ENCODE peak calls at places on chromosome 2, in eight cellular contexts. I is heart left ventricle, W is Peyer's patch, A is thyroid gland, T is HCT116, V is IMR-90, F is prostate gland, U is GM12878. Z is an unnamed sample.

GRCh38 chr2:99559075-99559662 is 69.4 kb upstream of the REV1 start:
- DNase-seq in I (peak; percentile 87), T (peak; percentile 56), F (peak; percentile 78), W (peak; percentile 89), U (no peak), V (peak; percentile 67), A (peak; percentile 81), Z (peak; percentile 66)

GRCh38 chr2:33242845-33243244 is 233.6 kb upstream of the RASGRP3 start:
- DNase-seq in V (peak; percentile 90), U (no peak), I (no peak), T (no peak), W (no peak), A (no peak), F (no peak), Z (no peak)

GRCh38 chr2:101473911-101474751 is 781 bp downstream of the RFX8 start:
- DNase-seq in W (peak; percentile 52), I (peak; percentile 68), A (peak; percentile 29), F (no peak), V (peak; percentile 45), U (no peak), T (no peak), Z (no peak)

GRCh38 chr2:241788572-241788971 is 11.9 kb downstream of the GAL3ST2 start:
- DNase-seq in V (no peak), F (no peak), W (no peak), U (peak; percentile 74), T (peak; percentile 31), A (no peak), I (no peak), Z (no peak)

GRCh38 chr2:226215902-226216503 is 583.6 kb downstream of the IRS1 start:
- DNase-seq in T (peak; percentile 77), U (no peak), F (peak; percentile 57), A (peak; percentile 75), I (peak; percentile 35), W (peak; percentile 52), V (peak; percentile 54), Z (peak; percentile 15)

GRCh38 chr2:8096484-8096883 is 585.4 kb upstream of the ID2 start:
- DNase-seq in W (no peak), U (no peak), V (no peak), I (no peak), F (no peak), A (no peak), T (no peak), Z (no peak)

GRCh38 chr2:46144133-46144800 is 152.9 kb upstream of the EPAS1 start:
- DNase-seq in I (no peak), T (no peak), F (no peak), A (no peak), U (no peak), V (no peak), W (no peak), Z (no peak)

GRCh38 chr2:172249986-172250385 is 147.3 kb upstream of the DLX2 start:
- DNase-seq in A (no peak), T (no peak), U (no peak), F (no peak), W (no peak), V (peak; percentile 89), I (no peak), Z (peak; percentile 47)

GRCh38 chr2:239921843-239922242 is 103.3 kb downstream of the NDUFA10 start:
- DNase-seq in T (no peak), W (no peak), U (no peak), I (no peak), V (no peak), F (no peak), A (no peak), Z (no peak)

GRCh38 chr2:240132651-240132980 is 3.5 kb downstream of the COPS9 start:
- DNase-seq in F (no peak), W (no peak), T (no peak), V (no peak), I (no peak), A (no peak), U (no peak), Z (no peak)

GRCh38 chr2:53969285-53970094 is 1.3 kb downstream of the PSME4 start:
- DNase-seq in V (peak; percentile 80), A (no peak), W (no peak), T (peak; percentile 51), F (peak; percentile 53), I (no peak), U (no peak), Z (peak; percentile 40)

GRCh38 chr2:174047746-174048145 is 82.6 kb upstream of the SP3 start:
- DNase-seq in F (no peak), A (no peak), T (no peak), U (no peak), W (no peak), I (no peak), V (no peak), Z (no peak)

GRCh38 chr2:119753041-119753929 is 6.4 kb upstream of the PTPN4 start:
- DNase-seq in V (peak; percentile 56), A (no peak), U (no peak), W (no peak), I (no peak), T (peak; percentile 41), F (peak; percentile 22), Z (no peak)

GRCh38 chr2:219060821-219061791 is at the start of gene IHH:
- DNase-seq in T (no peak), I (no peak), F (peak; percentile 36), U (no peak), V (no peak), W (peak; percentile 95), A (no peak), Z (no peak)

GRCh38 chr2:205650450-205650849 is 31.9 kb upstream of the NRP2 start:
- DNase-seq in I (peak; percentile 41), U (no peak), T (no peak), A (no peak), V (peak; percentile 61), W (no peak), F (no peak), Z (no peak)

GRCh38 chr2:240933048-240933965 is 27.2 kb downstream of the CROCC2 start:
- DNase-seq in V (no peak), A (no peak), W (peak; percentile 37), T (no peak), U (no peak), I (peak; percentile 19), F (no peak), Z (no peak)

GRCh38 chr2:58664523-58665155 is 423.5 kb upstream of the FANCL start:
- DNase-seq in T (no peak), I (no peak), W (no peak), F (no peak), A (no peak), U (no peak), V (no peak), Z (no peak)

GRCh38 chr2:130245976-130246375 is 47.7 kb upstream of the TUBA3E start:
- DNase-seq in W (no peak), A (no peak), U (no peak), I (no peak), T (no peak), V (no peak), F (no peak), Z (no peak)

GRCh38 chr2:211957799-211958198 is 580.8 kb downstream of the ERBB4 start:
- DNase-seq in U (peak; percentile 17), W (no peak), A (no peak), V (no peak), T (no peak), F (no peak), I (no peak), Z (no peak)

GRCh38 chr2:62570861-62571698 is 65.1 kb upstream of the TMEM17 start:
- DNase-seq in A (peak; percentile 69), W (peak; percentile 62), U (no peak), F (peak; percentile 6), T (no peak), V (no peak), I (no peak), Z (no peak)
- TF ChIP-seq POLR2A in A (no peak), W (no peak), U (no peak), F (no peak), T (no peak), V (no peak), I (no peak), Z (no peak)

GRCh38 chr2:233329489-233330135 is 22.0 kb downstream of the SAG start:
- DNase-seq in W (no peak), F (no peak), U (no peak), T (no peak), V (no peak), A (no peak), I (no peak), Z (peak; percentile 29)

GRCh38 chr2:233326500-233326899 is 18.9 kb downstream of the SAG start:
- DNase-seq in F (no peak), V (no peak), I (no peak), W (no peak), A (no peak), T (no peak), U (no peak), Z (no peak)

GRCh38 chr2:233328922-233329321 is 21.3 kb downstream of the SAG start:
- DNase-seq in T (no peak), A (no peak), V (no peak), W (no peak), I (no peak), U (no peak), F (no peak), Z (no peak)

GRCh38 chr2:233323851-233324250 is 16.2 kb downstream of the SAG start:
- DNase-seq in W (no peak), T (no peak), U (no peak), F (no peak), V (no peak), I (no peak), A (no peak), Z (no peak)

GRCh38 chr2:233325814-233326213 is 18.2 kb downstream of the SAG start:
- DNase-seq in U (no peak), V (no peak), A (no peak), F (no peak), T (no peak), W (no peak), I (no peak), Z (no peak)
- TF ChIP-seq POLR2A in U (no peak), V (no peak), A (no peak), F (no peak), T (no peak), W (no peak), I (no peak), Z (no peak)

GRCh38 chr2:227462463-227462951 is 9.4 kb upstream of the AGFG1 start:
- DNase-seq in W (no peak), A (no peak), T (no peak), U (no peak), F (no peak), V (no peak), I (no peak), Z (no peak)
- TF ChIP-seq POLR2A in W (no peak), A (no peak), T (no peak), U (no peak), F (no peak), V (no peak), I (no peak), Z (no peak)

DNA sequence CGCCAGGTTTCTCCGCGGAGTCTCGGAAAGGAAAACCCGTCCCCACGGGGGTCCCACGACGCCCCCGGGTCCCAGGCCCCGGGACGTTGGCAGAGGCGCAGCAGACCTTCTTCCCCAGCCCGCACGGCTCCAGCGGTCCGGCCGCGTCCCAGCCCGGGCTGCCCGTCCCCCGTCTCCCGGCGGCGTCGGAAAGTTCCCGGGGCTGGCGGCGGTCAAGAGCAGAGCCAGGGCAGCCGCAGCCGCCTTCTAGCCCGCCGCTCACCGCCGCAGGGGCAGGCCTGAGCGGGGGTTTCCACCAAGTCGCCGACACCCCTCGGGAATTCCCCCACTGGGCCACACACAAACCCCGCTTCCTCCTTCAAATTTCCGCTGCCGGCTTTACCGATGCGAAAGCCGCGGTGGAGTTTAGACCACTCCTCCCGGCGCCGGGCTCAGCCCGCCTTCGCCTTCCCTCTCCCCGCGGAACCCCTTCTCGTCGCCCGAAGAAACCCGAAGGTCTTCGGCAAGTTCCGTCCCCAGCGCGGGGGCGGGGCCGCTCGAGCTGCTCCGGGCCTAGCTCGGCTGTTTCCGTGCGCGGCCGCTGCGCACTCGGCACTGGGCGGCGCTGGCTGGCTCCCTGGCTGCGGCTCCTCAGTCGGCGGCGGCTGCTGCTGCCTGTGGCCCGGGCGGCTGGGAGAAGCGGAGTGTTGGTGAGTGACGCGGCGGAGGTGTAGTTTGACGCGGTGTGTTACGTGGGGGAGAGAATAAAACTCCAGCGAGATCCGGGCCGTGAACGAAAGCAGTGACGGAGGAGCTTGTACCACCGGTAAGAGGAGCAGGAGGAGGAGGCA is at the start of gene CREB1:
- DNase-seq in T (peak; percentile 92), A (peak; percentile 99), F (peak; percentile 98), I (peak; percentile 99), U (peak; percentile 93), V (peak; percentile 98), W (peak; percentile 100), Z (peak; percentile 92)
- TF ChIP-seq POLR2A in T (peak; percentile 75), A (peak; percentile 70), F (peak; percentile 90), I (peak; percentile 92), U (peak; percentile 94), V (peak; percentile 98), W (peak; percentile 98), Z (peak; percentile 74)